ENCODE peak calls at places on chromosomes 3 and 15, in nine cellular contexts. One of them, this sample, is unnamed.

GRCh38 chr15:41936649-41937567 is 35.4 kb downstream of the EHD4 start:
- DNase-seq in AG10803: no peak
- DNase-seq in T follicular helper cell: peak; percentile 77
- DNase-seq in lung: no peak
- DNase-seq in AML-193: no peak
- DNase-seq in RWPE1: no peak
- DNase-seq in ovary: no peak
- DNase-seq in mesenchymal stem cell: peak; percentile 95
- DNase-seq in cardiac fibroblast: peak; percentile 53
- DNase-seq in this sample: peak; percentile 44

GRCh38 chr3:58384381-58385090 is 49.1 kb downstream of the PDHB start:
- DNase-seq in AG10803: no peak
- DNase-seq in T follicular helper cell: no peak
- DNase-seq in lung: no peak
- DNase-seq in AML-193: no peak
- DNase-seq in RWPE1: no peak
- DNase-seq in ovary: no peak
- DNase-seq in mesenchymal stem cell: peak; percentile 55
- DNase-seq in cardiac fibroblast: peak; percentile 58
- DNase-seq in this sample: no peak

GRCh38 chr3:159787191-159787590 is 201.4 kb upstream of the IL12A start:
- DNase-seq in AG10803: peak; percentile 70
- DNase-seq in T follicular helper cell: no peak
- DNase-seq in lung: no peak
- DNase-seq in AML-193: no peak
- DNase-seq in RWPE1: peak; percentile 59
- DNase-seq in ovary: no peak
- DNase-seq in mesenchymal stem cell: peak; percentile 94
- DNase-seq in cardiac fibroblast: peak; percentile 90
- DNase-seq in this sample: no peak

GRCh38 chr15:69910511-69910910 is 187.2 kb downstream of the TLE3 start:
- DNase-seq in AG10803: no peak
- DNase-seq in T follicular helper cell: no peak
- DNase-seq in lung: no peak
- DNase-seq in AML-193: no peak
- DNase-seq in RWPE1: no peak
- DNase-seq in ovary: no peak
- DNase-seq in mesenchymal stem cell: no peak
- DNase-seq in cardiac fibroblast: no peak
- DNase-seq in this sample: no peak

GRCh38 chr15:68585574-68586273 is 6.9 kb downstream of the CORO2B start:
- DNase-seq in AG10803: no peak
- DNase-seq in T follicular helper cell: no peak
- DNase-seq in lung: no peak
- DNase-seq in AML-193: no peak
- DNase-seq in RWPE1: no peak
- DNase-seq in ovary: no peak
- DNase-seq in mesenchymal stem cell: no peak
- DNase-seq in cardiac fibroblast: no peak
- DNase-seq in this sample: no peak

GRCh38 chr3:171833775-171834460 is 9.2 kb upstream of the TMEM212 start:
- DNase-seq in AG10803: peak; percentile 52
- DNase-seq in T follicular helper cell: no peak
- DNase-seq in lung: no peak
- DNase-seq in AML-193: peak; percentile 94
- DNase-seq in RWPE1: peak; percentile 35
- DNase-seq in ovary: no peak
- DNase-seq in mesenchymal stem cell: peak; percentile 72
- DNase-seq in cardiac fibroblast: peak; percentile 88
- DNase-seq in this sample: no peak

GRCh38 chr3:42161050-42161935 is 70.1 kb downstream of the TRAK1 start:
- DNase-seq in AG10803: peak; percentile 38
- DNase-seq in T follicular helper cell: no peak
- DNase-seq in lung: no peak
- DNase-seq in AML-193: no peak
- DNase-seq in RWPE1: no peak
- DNase-seq in ovary: no peak
- DNase-seq in mesenchymal stem cell: peak; percentile 37
- DNase-seq in cardiac fibroblast: peak; percentile 75
- DNase-seq in this sample: no peak

GRCh38 chr15:40539030-40539429 is 25.8 kb downstream of the CCDC32 start:
- DNase-seq in AG10803: no peak
- DNase-seq in T follicular helper cell: no peak
- DNase-seq in lung: no peak
- DNase-seq in AML-193: no peak
- DNase-seq in RWPE1: no peak
- DNase-seq in ovary: no peak
- DNase-seq in mesenchymal stem cell: no peak
- DNase-seq in cardiac fibroblast: no peak
- DNase-seq in this sample: no peak

GRCh38 chr15:82847703-82848102 is 38.3 kb downstream of the WHAMM start:
- DNase-seq in AG10803: no peak
- DNase-seq in T follicular helper cell: no peak
- DNase-seq in lung: no peak
- DNase-seq in AML-193: no peak
- DNase-seq in RWPE1: no peak
- DNase-seq in ovary: no peak
- DNase-seq in mesenchymal stem cell: peak; percentile 14
- DNase-seq in cardiac fibroblast: no peak
- DNase-seq in this sample: no peak

GRCh38 chr3:171192176-171192854 is 165.8 kb upstream of the SLC2A2 start:
- DNase-seq in AG10803: peak; percentile 74
- DNase-seq in T follicular helper cell: no peak
- DNase-seq in lung: no peak
- DNase-seq in AML-193: no peak
- DNase-seq in RWPE1: peak; percentile 22
- DNase-seq in ovary: no peak
- DNase-seq in mesenchymal stem cell: peak; percentile 85
- DNase-seq in cardiac fibroblast: peak; percentile 92
- DNase-seq in this sample: no peak

GRCh38 chr3:136955813-136956212 is 2.0 kb upstream of the IL20RB start:
- DNase-seq in AG10803: peak; percentile 94
- DNase-seq in T follicular helper cell: no peak
- DNase-seq in lung: no peak
- DNase-seq in AML-193: no peak
- DNase-seq in RWPE1: no peak
- DNase-seq in ovary: no peak
- DNase-seq in mesenchymal stem cell: peak; percentile 93
- DNase-seq in cardiac fibroblast: peak; percentile 88
- DNase-seq in this sample: no peak

GRCh38 chr3:11499144-11499543 is 144.6 kb downstream of the VGLL4 start:
- DNase-seq in AG10803: peak; percentile 94
- DNase-seq in T follicular helper cell: no peak
- DNase-seq in lung: no peak
- DNase-seq in AML-193: no peak
- DNase-seq in RWPE1: peak; percentile 80
- DNase-seq in ovary: no peak
- DNase-seq in mesenchymal stem cell: peak; percentile 75
- DNase-seq in cardiac fibroblast: peak; percentile 93
- DNase-seq in this sample: no peak

GRCh38 chr3:5489536-5489935 is 302.0 kb downstream of the EDEM1 start:
- DNase-seq in AG10803: no peak
- DNase-seq in T follicular helper cell: no peak
- DNase-seq in lung: no peak
- DNase-seq in AML-193: no peak
- DNase-seq in RWPE1: no peak
- DNase-seq in ovary: no peak
- DNase-seq in mesenchymal stem cell: no peak
- DNase-seq in cardiac fibroblast: no peak
- DNase-seq in this sample: no peak

GRCh38 chr15:60752973-60753720 is 274.2 kb upstream of the ICE2 start:
- DNase-seq in AG10803: no peak
- DNase-seq in T follicular helper cell: no peak
- DNase-seq in lung: no peak
- DNase-seq in AML-193: no peak
- DNase-seq in RWPE1: no peak
- DNase-seq in ovary: no peak
- DNase-seq in mesenchymal stem cell: peak; percentile 27
- DNase-seq in cardiac fibroblast: peak; percentile 37
- DNase-seq in this sample: no peak

GRCh38 chr3:103513003-103513402 is 1078.2 kb downstream of the ZPLD1 start:
- DNase-seq in AG10803: no peak
- DNase-seq in T follicular helper cell: no peak
- DNase-seq in lung: no peak
- DNase-seq in AML-193: no peak
- DNase-seq in RWPE1: no peak
- DNase-seq in ovary: no peak
- DNase-seq in mesenchymal stem cell: no peak
- DNase-seq in cardiac fibroblast: no peak
- DNase-seq in this sample: no peak

GRCh38 chr3:66037986-66038369 is 740 bp downstream of the MAGI1 start:
- DNase-seq in AG10803: no peak
- DNase-seq in T follicular helper cell: no peak
- DNase-seq in lung: no peak
- DNase-seq in AML-193: no peak
- DNase-seq in RWPE1: no peak
- DNase-seq in ovary: no peak
- DNase-seq in mesenchymal stem cell: peak; percentile 49
- DNase-seq in cardiac fibroblast: no peak
- DNase-seq in this sample: no peak

GRCh38 chr15:88990185-88990679 is 77.1 kb upstream of the MFGE8 start:
- DNase-seq in AG10803: no peak
- DNase-seq in T follicular helper cell: no peak
- DNase-seq in lung: no peak
- DNase-seq in AML-193: no peak
- DNase-seq in RWPE1: no peak
- DNase-seq in ovary: no peak
- DNase-seq in mesenchymal stem cell: no peak
- DNase-seq in cardiac fibroblast: no peak
- DNase-seq in this sample: no peak

This sample was measured in effector CD8-positive, alpha-beta T cell.